ENCODE peak calls at places on chromosomes 13 and 19, in nine cellular contexts. L is activated naive CD4-positive, alpha-beta T cell treated with anti-CD3 and anti-CD28 coated beads, Interleukin-2, amount 10 ng/mL, durations not matched to agents 7 days and 5 days; W is stimulated activated CD8-positive, alpha-beta memory T cell treated with anti-CD3 and anti-CD28 coated beads, Interleukin-7, amount 100 ng/mL, for 1 hour; D is RWPE2; O is kidney tubule cell; B is left lung; E is endothelial cell; M is mucosa of gallbladder; G is heart right ventricle. X is an unnamed sample.

GRCh38 chr13:94063096-94063495 is 416.4 kb downstream of the DCT start:
- DNase-seq in W (no peak), O (peak), B (no peak), L (no peak), G (no peak), M (no peak), E (no peak), D (no peak), X (no peak)

GRCh38 chr13:19597523-19597922 is 35.9 kb upstream of the MPHOSPH8 start:
- DNase-seq in G (no peak), M (no peak), L (no peak), B (no peak), W (no peak), E (no peak), D (no peak), O (peak), X (no peak)

GRCh38 chr13:97125051-97125809 is 96.9 kb upstream of the MBNL2 start:
- DNase-seq in G (no peak), O (peak), M (no peak), E (no peak), L (no peak), D (peak), B (no peak), W (no peak), X (no peak)

GRCh38 chr13:102128216-102128800 is 273.5 kb downstream of the FGF14 start:
- DNase-seq in M (no peak), E (no peak), G (no peak), O (peak), B (no peak), W (no peak), D (no peak), L (no peak), X (no peak)

GRCh38 chr13:105783261-105783660 is 752.2 kb downstream of the EFNB2 start:
- DNase-seq in E (no peak), M (no peak), O (peak), D (no peak), W (no peak), L (no peak), B (no peak), G (no peak), X (no peak)

GRCh38 chr13:35987572-35988513 is 143.3 kb downstream of the DCLK1 start:
- DNase-seq in E (no peak), D (peak), L (no peak), B (peak), M (no peak), G (no peak), O (no peak), W (no peak), X (no peak)

GRCh38 chr19:45117666-45118065 is 24.7 kb downstream of the PPP1R37 start:
- DNase-seq in D (no peak), W (no peak), B (no peak), M (no peak), G (no peak), L (no peak), E (no peak), O (no peak), X (peak)

GRCh38 chr19:17243854-17244617 is 1.7 kb downstream of the NR2F6 start:
- DNase-seq in D (no peak), E (peak), O (peak), M (peak), G (peak), B (no peak), L (no peak), W (no peak), X (peak)

GRCh38 chr19:14835011-14835410 is at the start of the genes OR7A5 and OR7C1:
- DNase-seq in E (no peak), G (no peak), B (no peak), M (no peak), O (peak), W (no peak), L (no peak), D (no peak), X (no peak)

GRCh38 chr13:53198699-53199098 is 170.1 kb downstream of the OLFM4 start:
- DNase-seq in L (no peak), E (no peak), D (no peak), W (no peak), M (no peak), B (no peak), G (no peak), O (no peak), X (no peak)

GRCh38 chr13:31945202-31945978 is 86.2 kb upstream of the FRY start:
- DNase-seq in L (no peak), W (no peak), O (peak), G (peak), E (no peak), M (peak), B (peak), D (peak), X (peak)

GRCh38 chr13:67754016-67754415 is 523.9 kb upstream of the PCDH9 start:
- DNase-seq in O (no peak), B (no peak), L (no peak), D (no peak), W (no peak), M (no peak), G (no peak), E (no peak), X (no peak)

GRCh38 chr13:112984501-112984900 is 15.5 kb downstream of the MCF2L start:
- DNase-seq in L (no peak), G (no peak), O (no peak), D (no peak), M (no peak), E (no peak), B (no peak), W (no peak), X (no peak)

GRCh38 chr13:20359335-20359734 is 127.2 kb upstream of the GJB6 start:
- DNase-seq in L (no peak), B (no peak), E (no peak), M (no peak), G (no peak), D (peak), O (peak), W (no peak), X (no peak)

GRCh38 chr13:79392882-79393563 is 13.0 kb downstream of the RBM26 start:
- DNase-seq in W (no peak), E (no peak), O (peak), D (no peak), G (no peak), L (peak), B (no peak), M (no peak), X (no peak)

GRCh38 chr13:50914301-50914700 is 4.7 kb downstream of the RNASEH2B start:
- DNase-seq in W (no peak), G (no peak), L (no peak), D (no peak), B (no peak), O (no peak), E (no peak), M (no peak), X (no peak)

GRCh38 chr19:49473868-49474544 is at the start of gene FLT3LG:
- DNase-seq in L (peak), D (no peak), O (peak), E (peak), M (peak), W (peak), G (peak), B (peak), X (peak)

GRCh38 chr19:2511570-2511969 is 35.6 kb downstream of the GADD45B start:
- DNase-seq in B (peak), L (no peak), O (no peak), M (no peak), W (no peak), G (no peak), E (no peak), D (no peak), X (no peak)

GRCh38 chr19:46191972-46192371 is 37.6 kb upstream of the IGFL1 start:
- DNase-seq in D (no peak), O (no peak), B (no peak), M (no peak), L (no peak), W (no peak), E (no peak), G (no peak), X (no peak)

GRCh38 chr13:40389081-40389641 is 277.3 kb downstream of the FOXO1 start:
- DNase-seq in W (no peak), G (no peak), O (no peak), L (peak), M (no peak), D (no peak), B (no peak), E (no peak), X (peak)

GRCh38 chr19:6894313-6894712 is 6.9 kb downstream of the ADGRE1 start:
- DNase-seq in L (no peak), E (no peak), D (no peak), G (no peak), B (no peak), W (no peak), O (no peak), M (no peak), X (no peak)

GRCh38 chr19:48656840-48657474 is 11.0 kb upstream of the CA11 start:
- DNase-seq in G (no peak), O (peak), B (no peak), L (no peak), D (no peak), W (no peak), M (no peak), E (no peak), X (no peak)

GRCh38 chr19:38769635-38770211 is 3.6 kb downstream of the LGALS7 start:
- DNase-seq in W (peak), B (peak), D (no peak), E (peak), L (peak), O (peak), M (peak), G (peak), X (peak)